ENCODE peak calls at places on chromosomes 13 and 19, in eight cellular contexts. Z is pancreas, J is left lung, D is AG04450, Q is osteoblast, A is thoracic aorta, Y is heart left ventricle, H is PC-9. P is an unnamed sample.
A peak's percentile ranks its signal among the peaks of the same experiment; 100 is the strongest.

GRCh38 chr19:15871570-15871969 is 26.3 kb downstream of the CYP4F2 start:
- DNase-seq in Z (no peak), J (no peak), D (no peak), Q (no peak), A (no peak), Y (no peak), H (no peak), P (no peak)

GRCh38 chr13:112837371-112838037 is 131.5 kb upstream of the MCF2L start:
- DNase-seq in Z (peak; percentile 34), J (no peak), D (no peak), Q (peak; percentile 68), A (no peak), Y (no peak), H (no peak), P (peak; percentile 23)

GRCh38 chr13:72808917-72809500 is 27.1 kb downstream of the PIBF1 start:
- DNase-seq in Z (no peak), J (no peak), D (no peak), Q (peak; percentile 8), A (no peak), Y (no peak), H (no peak), P (no peak)

GRCh38 chr13:106416645-106417044 is 118.8 kb downstream of the EFNB2 start:
- DNase-seq in Z (no peak), J (no peak), D (no peak), Q (no peak), A (no peak), Y (no peak), H (no peak), P (no peak)

GRCh38 chr19:13430790-13431582 is 75.3 kb downstream of the CACNA1A start:
- DNase-seq in Z (no peak), J (no peak), D (peak; percentile 11), Q (peak; percentile 73), A (no peak), Y (peak; percentile 19), H (no peak), P (peak; percentile 35)

GRCh38 chr19:46639356-46640061 is 3.5 kb upstream of the GNG8 start:
- DNase-seq in Z (peak; percentile 62), J (peak; percentile 71), D (no peak), Q (peak; percentile 92), A (no peak), Y (peak; percentile 66), H (no peak), P (peak; percentile 57)

GRCh38 chr13:40388617-40389016 is 277.8 kb downstream of the FOXO1 start:
- DNase-seq in Z (no peak), J (peak; percentile 46), D (no peak), Q (no peak), A (no peak), Y (no peak), H (no peak), P (no peak)

GRCh38 chr19:13841339-13842293 is 35.3 kb upstream of the NANOS3 start:
- DNase-seq in Z (peak; percentile 88), J (peak; percentile 77), D (no peak), Q (peak; percentile 93), A (no peak), Y (peak; percentile 70), H (peak; percentile 63), P (no peak)

GRCh38 chr19:31733591-31733990 is 384.4 kb upstream of the TSHZ3 start:
- DNase-seq in Z (no peak), J (no peak), D (no peak), Q (no peak), A (no peak), Y (no peak), H (no peak), P (no peak)

GRCh38 chr19:57338798-57339378 is 12.2 kb upstream of the ZNF304 start:
- DNase-seq in Z (no peak), J (no peak), D (no peak), Q (no peak), A (no peak), Y (peak; percentile 32), H (no peak), P (peak; percentile 22)

GRCh38 chr13:111893607-111894443 is 173.1 kb upstream of the SOX1 start:
- DNase-seq in Z (no peak), J (no peak), D (no peak), Q (no peak), A (no peak), Y (no peak), H (no peak), P (no peak)

GRCh38 chr13:107866666-107867623 is 348.4 kb downstream of the LIG4 start:
- DNase-seq in Z (peak; percentile 65), J (no peak), D (no peak), Q (peak; percentile 94), A (no peak), Y (peak; percentile 29), H (no peak), P (peak; percentile 3)

GRCh38 chr13:73223372-73223781 is 164.6 kb downstream of the KLF5 start:
- DNase-seq in Z (no peak), J (no peak), D (no peak), Q (no peak), A (no peak), Y (no peak), H (no peak), P (no peak)

GRCh38 chr19:29620931-29621351 is 14.9 kb downstream of the POP4 start:
- DNase-seq in Z (no peak), J (no peak), D (no peak), Q (no peak), A (no peak), Y (no peak), H (no peak), P (no peak)

GRCh38 chr13:112032186-112032835 is 34.6 kb upstream of the SOX1 start:
- DNase-seq in Z (peak; percentile 83), J (no peak), D (no peak), Q (peak; percentile 83), A (no peak), Y (no peak), H (no peak), P (no peak)

GRCh38 chr19:35170359-35171061 is 16.0 kb downstream of the FXYD5 start:
- DNase-seq in Z (no peak), J (no peak), D (no peak), Q (peak; percentile 30), A (no peak), Y (peak; percentile 13), H (no peak), P (no peak)

DNA sequence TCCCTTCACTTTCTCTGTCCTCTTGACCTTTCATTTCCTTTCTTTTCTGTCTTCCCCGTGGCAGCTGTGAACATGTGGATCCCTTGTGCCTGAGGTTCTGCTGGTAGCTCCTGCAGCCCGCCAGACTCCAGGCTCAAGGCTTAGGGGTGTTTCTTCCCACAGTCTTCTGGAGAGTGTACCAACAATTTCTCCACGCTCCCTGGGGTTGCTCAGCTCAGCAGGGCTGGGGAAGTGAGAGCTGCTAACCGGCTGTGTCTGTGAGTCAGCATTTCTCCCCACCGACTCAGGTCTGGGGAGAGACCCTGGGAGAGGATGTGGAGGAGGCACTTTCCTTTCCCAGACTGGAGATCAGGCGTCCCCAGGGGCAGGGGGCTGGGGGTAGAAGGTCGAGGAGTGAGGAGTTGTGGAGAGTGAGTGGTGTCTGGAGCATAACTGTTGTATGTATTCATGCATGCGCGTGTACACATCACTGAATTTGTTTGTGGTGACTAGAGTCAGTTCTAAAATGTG is 193.6 kb downstream of the KCNRG start:
- DNase-seq in Z (no peak), J (peak; percentile 74), D (peak; percentile 44), Q (peak; percentile 70), A (no peak), Y (peak; percentile 54), H (no peak), P (peak; percentile 41)
- H3K27ac ChIP-seq in Z (no peak overlapping the region), J (peak overlapping the region; percentile 66), D (peak overlapping the region; percentile 58), Q (peak overlapping the region; percentile 92), A (no peak overlapping the region), Y (no peak overlapping the region), H (no peak overlapping the region), P (peak overlapping the region; percentile 80)

GRCh38 chr19:27529158-27529557 is 1683.8 kb downstream of the UQCRFS1 start:
- DNase-seq in Z (no peak), J (no peak), D (no peak), Q (no peak), A (no peak), Y (no peak), H (no peak), P (no peak)
- H3K9me3 ChIP-seq in Z (no peaks in the 10 kb centered on the region), J (peaks cover 100% of the 10 kb centered on the region), D (no peaks in the 10 kb centered on the region), Q (no peaks in the 10 kb centered on the region), A (peaks cover 63% of the 10 kb centered on the region), Y (no peaks in the 10 kb centered on the region), H (peaks cover 6% of the 10 kb centered on the region), P (peaks cover 100% of the 10 kb centered on the region)

DNA sequence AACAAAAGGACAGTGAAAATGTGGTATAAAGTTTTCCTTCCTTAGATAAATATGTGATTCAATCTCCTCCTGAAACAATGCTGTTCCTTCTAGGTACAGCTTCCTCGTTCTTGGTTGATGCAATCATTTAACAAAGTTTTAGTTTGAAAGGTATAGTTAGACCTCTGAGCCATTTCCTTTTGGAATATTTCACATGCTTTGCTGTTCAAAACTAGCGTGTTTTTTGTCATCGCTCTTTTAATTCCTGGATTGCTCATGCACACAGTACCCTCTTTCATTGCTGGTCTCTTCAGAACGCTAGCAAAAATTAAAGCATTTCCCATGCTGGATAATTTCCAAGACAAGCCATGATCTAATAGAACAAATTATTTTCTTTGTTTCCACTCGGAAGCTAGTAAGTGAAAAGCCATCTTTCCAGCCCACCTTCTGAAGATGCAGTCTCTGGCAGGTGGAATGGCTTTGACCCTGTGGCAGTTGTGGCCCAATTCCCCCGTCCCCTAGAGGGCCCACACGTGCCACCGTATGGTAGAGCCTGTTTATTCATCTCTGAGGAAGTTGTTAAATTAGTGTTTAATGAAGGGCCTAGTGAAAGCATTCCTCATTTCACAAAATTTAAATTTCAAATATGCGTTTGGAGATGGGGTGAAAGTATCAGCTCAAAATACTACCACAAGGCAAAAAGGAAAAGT is 1040.6 kb upstream of the SLC10A2 start:
- DNase-seq in Z (no peak), J (no peak), D (no peak), Q (no peak), A (no peak), Y (no peak), H (peak; percentile 74), P (no peak)
- TF ChIP-seq CTCF in Z (no peak), J (no peak), D (no peak), Q (no peak), A (no peak), Y (no peak), H (no peak), P (no peak)

GRCh38 chr13:27450921-27451461 is 627 bp upstream of the MTIF3 start:
- DNase-seq in Z (peak; percentile 78), J (peak; percentile 50), D (no peak), Q (peak; percentile 85), A (no peak), Y (peak; percentile 41), H (peak; percentile 83), P (peak; percentile 26)

GRCh38 chr13:27446986-27447583 is 3.3 kb downstream of the MTIF3 start:
- DNase-seq in Z (no peak), J (no peak), D (no peak), Q (no peak), A (no peak), Y (no peak), H (no peak), P (no peak)

GRCh38 chr13:27449081-27449603 is 1.2 kb downstream of the MTIF3 start:
- DNase-seq in Z (no peak), J (no peak), D (no peak), Q (peak; percentile 50), A (no peak), Y (no peak), H (no peak), P (no peak)

GRCh38 chr13:27449936-27450828 is at the start of gene MTIF3:
- DNase-seq in Z (peak; percentile 97), J (peak; percentile 94), D (peak; percentile 76), Q (peak; percentile 97), A (peak; percentile 78), Y (peak; percentile 95), H (peak; percentile 90), P (peak; percentile 91)

DNA sequence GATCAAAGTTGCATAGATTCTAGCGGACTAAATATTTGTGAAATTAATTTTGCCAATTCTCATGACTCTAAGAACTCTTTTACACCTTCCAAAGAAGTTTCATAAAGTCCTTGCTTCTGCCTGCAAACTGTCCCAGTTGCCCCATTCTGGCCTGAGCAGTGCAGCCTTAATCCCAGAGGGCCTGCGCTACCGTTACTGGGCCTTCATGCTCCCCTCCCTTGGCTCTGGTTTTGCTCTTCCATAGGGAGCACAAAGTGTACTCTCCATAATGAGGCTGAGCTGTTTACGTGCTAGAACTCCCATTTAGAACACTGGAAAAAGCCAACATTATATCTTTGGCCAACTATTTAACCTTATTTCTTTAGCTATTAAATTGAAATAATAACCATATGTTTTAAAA is 2.1 kb downstream of the MTIF3 start:
- DNase-seq in Z (no peak), J (no peak), D (no peak), Q (no peak), A (no peak), Y (no peak), H (no peak), P (peak; percentile 33)
- H3K27ac ChIP-seq in Z (no peak overlapping the region), J (no peak overlapping the region), D (no peak overlapping the region), Q (no peak overlapping the region), A (no peak overlapping the region), Y (peak overlapping the region; percentile 98), H (no peak overlapping the region), P (peak overlapping the region; percentile 100)